ENCODE peak calls at places on chromosomes 5 and 9, in ten cellular contexts. V, U, A, R, E, J, P, L, K and C are unnamed samples.

GRCh38 chr9:33159760-33160127 is 7.4 kb downstream of the B4GALT1 start:
- DNase-seq in V (peak), U (peak), A (peak), R (peak), E (peak), J (peak), P (no peak), L (no peak), K (no peak), C (no peak)

GRCh38 chr5:33558489-33558888 is 117.7 kb downstream of the TARS1 start:
- DNase-seq in V (no peak), U (no peak), A (no peak), R (no peak), E (no peak), J (no peak), P (no peak), L (no peak), K (no peak), C (no peak)

GRCh38 chr9:135890896-135891631 is 16.3 kb downstream of the CAMSAP1 start:
- DNase-seq in V (no peak), U (no peak), A (no peak), R (no peak), E (peak), J (no peak), P (no peak), L (no peak), K (no peak), C (no peak)

GRCh38 chr5:156865427-156865826 is 15.3 kb downstream of the PPP1R2B start:
- DNase-seq in V (no peak), U (no peak), A (no peak), R (no peak), E (no peak), J (no peak), P (no peak), L (no peak), K (no peak), C (no peak)

GRCh38 chr5:143456952-143457547 is 53.6 kb upstream of the NR3C1 start:
- DNase-seq in V (no peak), U (peak), A (no peak), R (no peak), E (no peak), J (no peak), P (no peak), L (no peak), K (no peak), C (no peak)

GRCh38 chr5:79378510-79379186 is 135.3 kb downstream of the HOMER1 start:
- DNase-seq in V (no peak), U (no peak), A (no peak), R (no peak), E (no peak), J (no peak), P (no peak), L (no peak), K (no peak), C (no peak)

GRCh38 chr5:171701138-171701537 is 84.5 kb upstream of the SMIM23 start:
- DNase-seq in V (no peak), U (no peak), A (no peak), R (no peak), E (no peak), J (no peak), P (peak), L (no peak), K (no peak), C (no peak)

GRCh38 chr9:14080940-14081621 is 232.9 kb downstream of the NFIB start:
- DNase-seq in V (no peak), U (no peak), A (no peak), R (no peak), E (no peak), J (no peak), P (no peak), L (no peak), K (no peak), C (no peak)

GRCh38 chr5:147075187-147075586 is 159.6 kb upstream of the STK32A start:
- DNase-seq in V (no peak), U (no peak), A (no peak), R (no peak), E (no peak), J (no peak), P (no peak), L (no peak), K (no peak), C (no peak)

GRCh38 chr5:163790497-163790896 is 285.1 kb downstream of the MAT2B start:
- DNase-seq in V (no peak), U (no peak), A (no peak), R (no peak), E (no peak), J (no peak), P (no peak), L (no peak), K (no peak), C (no peak)

GRCh38 chr5:153476767-153477166 is 13.7 kb upstream of the GRIA1 start:
- DNase-seq in V (no peak), U (peak), A (no peak), R (no peak), E (no peak), J (no peak), P (no peak), L (peak), K (no peak), C (no peak)

GRCh38 chr9:136784249-136784996 is 6.7 kb upstream of the TMEM141 start:
- DNase-seq in V (peak), U (peak), A (no peak), R (no peak), E (no peak), J (peak), P (no peak), L (no peak), K (peak), C (no peak)

GRCh38 chr9:130297371-130297770 is 31.8 kb downstream of the HMCN2 start:
- DNase-seq in V (no peak), U (no peak), A (no peak), R (no peak), E (no peak), J (no peak), P (no peak), L (no peak), K (no peak), C (no peak)

GRCh38 chr9:124011460-124012301 is at the start of gene LHX2:
- DNase-seq in V (peak), U (peak), A (no peak), R (peak), E (peak), J (peak), P (no peak), L (no peak), K (peak), C (no peak)

GRCh38 chr9:135346438-135347050 is 133.0 kb upstream of the PPP1R26 start:
- DNase-seq in V (no peak), U (no peak), A (no peak), R (no peak), E (no peak), J (no peak), P (no peak), L (no peak), K (no peak), C (no peak)

GRCh38 chr5:165227515-165227914 is 1722.1 kb downstream of the MAT2B start:
- DNase-seq in V (no peak), U (no peak), A (no peak), R (no peak), E (peak), J (no peak), P (no peak), L (no peak), K (no peak), C (no peak)

GRCh38 chr5:92070786-92071185 is 687.7 kb upstream of the ARRDC3 start:
- DNase-seq in V (no peak), U (no peak), A (no peak), R (no peak), E (no peak), J (no peak), P (no peak), L (no peak), K (no peak), C (no peak)

GRCh38 chr5:62606878-62607277 is 28.3 kb downstream of the LRRC70 start:
- DNase-seq in V (no peak), U (no peak), A (no peak), R (no peak), E (no peak), J (no peak), P (no peak), L (no peak), K (no peak), C (no peak)

GRCh38 chr5:123937230-123937629 is 425.3 kb downstream of the CSNK1G3 start:
- DNase-seq in V (peak), U (peak), A (peak), R (no peak), E (no peak), J (peak), P (no peak), L (no peak), K (peak), C (peak)

GRCh38 chr5:5353681-5354080 is 68.8 kb upstream of the ICE1 start:
- DNase-seq in V (no peak), U (no peak), A (no peak), R (no peak), E (no peak), J (no peak), P (no peak), L (no peak), K (no peak), C (no peak)

GRCh38 chr9:88593537-88594185 is 58.7 kb downstream of the NXNL2 start:
- DNase-seq in V (peak), U (peak), A (peak), R (peak), E (peak), J (peak), P (no peak), L (no peak), K (peak), C (no peak)

GRCh38 chr9:38024036-38024681 is 44.9 kb downstream of the SHB start:
- DNase-seq in V (no peak), U (peak), A (peak), R (peak), E (no peak), J (no peak), P (no peak), L (no peak), K (no peak), C (peak)

GRCh38 chr9:83062653-83063527 is at the start of gene RASEF:
- DNase-seq in V (no peak), U (no peak), A (peak), R (peak), E (peak), J (peak), P (no peak), L (peak), K (no peak), C (no peak)

DNA sequence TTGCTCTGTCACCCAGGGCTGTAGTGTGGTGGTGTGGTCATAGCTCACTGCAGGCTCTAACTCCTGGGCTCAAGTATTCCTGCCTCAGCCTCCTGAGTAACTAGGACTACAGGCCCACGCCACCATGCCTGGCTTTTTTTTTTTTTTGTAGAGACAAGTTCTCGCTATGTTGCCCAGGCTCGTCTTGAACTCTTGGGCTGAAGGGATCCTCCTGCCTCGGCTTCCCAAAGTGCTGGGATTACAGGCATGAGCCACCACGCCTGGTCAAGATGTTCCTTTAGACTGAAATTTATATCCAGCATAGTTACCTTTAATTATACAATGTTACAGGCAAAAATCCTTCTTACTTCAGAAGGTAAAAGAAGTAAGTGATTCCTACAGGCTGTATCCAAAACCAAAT is 1.6 kb upstream of the DNAJC21 start:
- DNase-seq in V (no peak), U (no peak), A (no peak), R (no peak), E (no peak), J (no peak), P (no peak), L (no peak), K (no peak), C (no peak)
- TF ChIP-seq POLR2AphosphoS5 in V (no peak), U (no peak), A (no peak), R (no peak), E (no peak), J (no peak), P (no peak), L (no peak), K (peak), C (no peak)

DNA sequence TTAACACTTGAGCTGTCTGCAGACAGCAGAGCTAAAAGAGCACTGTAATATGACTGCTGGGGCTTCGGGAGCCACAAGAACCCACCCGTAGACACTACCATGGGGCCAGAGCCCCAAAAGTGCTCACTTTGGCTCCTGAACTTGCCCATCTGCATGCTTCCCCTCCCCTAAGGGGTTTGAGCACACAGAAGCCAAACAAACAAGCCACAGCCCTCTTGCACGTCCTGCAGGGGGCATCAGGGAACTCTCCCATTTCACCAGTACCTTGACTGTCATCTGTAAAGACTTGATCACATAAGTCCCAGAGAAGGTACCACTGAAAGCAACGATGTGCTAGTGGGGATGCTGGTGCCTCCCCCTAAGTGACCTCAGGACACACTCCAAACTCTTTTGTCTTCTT is 681.8 kb downstream of the SEMA5A start:
- DNase-seq in V (peak), U (peak), A (no peak), R (no peak), E (no peak), J (no peak), P (no peak), L (no peak), K (no peak), C (no peak)
- TF ChIP-seq CTCF in V (no peak), U (no peak), A (no peak), R (no peak), E (no peak), J (peak), P (no peak), L (no peak), K (no peak), C (no peak)

GRCh38 chr9:127444283-127444920 is 6.8 kb downstream of the RPL12 start:
- DNase-seq in V (no peak), U (no peak), A (no peak), R (no peak), E (no peak), J (no peak), P (no peak), L (no peak), K (no peak), C (no peak)
- TF ChIP-seq POLR2AphosphoS5 in V (no peak), U (no peak), A (no peak), R (no peak), E (no peak), J (no peak), P (no peak), L (no peak), K (no peak), C (no peak)

DNA sequence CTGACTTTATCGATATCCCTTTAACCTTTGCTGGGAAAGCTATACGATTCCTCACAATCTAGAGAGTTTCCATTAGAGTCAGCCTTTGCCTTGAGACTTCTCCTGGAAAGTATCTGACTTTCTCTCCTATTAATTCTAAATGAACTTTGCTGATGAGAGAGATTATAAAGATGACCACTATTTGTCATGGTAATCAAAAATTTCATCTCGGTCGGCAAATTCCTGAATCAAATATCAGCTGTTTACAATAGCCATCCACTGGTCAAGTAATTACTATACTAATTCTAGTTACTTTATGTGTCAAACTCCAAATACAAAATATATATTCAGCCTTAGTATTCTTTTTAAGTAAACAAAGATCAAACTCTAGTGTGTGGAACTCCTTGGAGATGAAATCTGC is 164.4 kb upstream of the ITGA1 start:
- DNase-seq in V (no peak), U (no peak), A (no peak), R (no peak), E (no peak), J (no peak), P (no peak), L (no peak), K (no peak), C (no peak)
- TF ChIP-seq CTCF in V (no peak), U (no peak), A (no peak), R (no peak), E (no peak), J (no peak), P (no peak), L (no peak), K (no peak), C (no peak)

GRCh38 chr5:10630126-10630525 is 66.3 kb downstream of the ANKRD33B start:
- DNase-seq in V (no peak), U (no peak), A (no peak), R (no peak), E (no peak), J (no peak), P (no peak), L (no peak), K (no peak), C (peak)

GRCh38 chr5:10632110-10632903 is 68.4 kb downstream of the ANKRD33B start:
- DNase-seq in V (peak), U (no peak), A (no peak), R (peak), E (no peak), J (no peak), P (no peak), L (no peak), K (no peak), C (peak)

GRCh38 chr5:10633271-10634049 is 69.6 kb downstream of the ANKRD33B start:
- DNase-seq in V (peak), U (peak), A (no peak), R (no peak), E (no peak), J (no peak), P (peak), L (no peak), K (no peak), C (no peak)

GRCh38 chr5:10629661-10630060 is 65.8 kb downstream of the ANKRD33B start:
- DNase-seq in V (no peak), U (no peak), A (no peak), R (no peak), E (no peak), J (no peak), P (no peak), L (no peak), K (no peak), C (no peak)

GRCh38 chr5:10631597-10631996 is 67.7 kb downstream of the ANKRD33B start:
- DNase-seq in V (no peak), U (no peak), A (no peak), R (no peak), E (no peak), J (no peak), P (no peak), L (no peak), K (no peak), C (peak)
- TF ChIP-seq POLR2AphosphoS5 in V (no peak), U (no peak), A (no peak), R (no peak), E (no peak), J (no peak), P (no peak), L (no peak), K (no peak), C (no peak)

DNA sequence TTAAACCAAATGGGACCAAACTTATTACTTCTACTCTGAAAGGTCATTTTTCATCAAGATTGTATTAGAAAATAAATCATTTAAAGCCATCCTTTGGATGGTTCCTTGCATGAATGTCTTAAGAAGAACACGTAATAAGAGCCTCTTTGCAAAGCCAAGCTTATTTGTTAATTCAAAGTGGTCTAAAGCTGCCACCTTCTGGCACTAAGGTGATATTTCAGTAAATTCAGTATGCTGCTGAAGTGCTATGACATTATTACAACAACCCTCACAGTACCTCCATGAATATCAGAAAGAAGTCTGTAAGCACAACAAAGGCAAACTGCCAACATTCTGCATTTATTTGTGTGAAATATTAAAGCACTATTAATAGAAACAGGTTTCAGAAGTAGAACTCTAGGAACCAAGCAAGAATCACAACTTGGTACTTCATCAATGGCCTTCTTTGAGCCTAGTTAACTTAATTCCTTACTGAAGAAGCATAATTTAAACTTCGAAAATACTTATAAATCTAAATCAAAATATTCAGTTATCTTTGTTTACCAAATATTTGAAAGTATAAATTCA is 53.1 kb upstream of the TYRP1 start:
- DNase-seq in V (no peak), U (peak), A (no peak), R (no peak), E (no peak), J (peak), P (no peak), L (no peak), K (no peak), C (no peak)
- TF ChIP-seq CTCF in V (no peak), U (no peak), A (no peak), R (no peak), E (no peak), J (peak), P (no peak), L (peak), K (no peak), C (no peak)

GRCh38 chr9:113012492-113012891 is 500 bp upstream of the ZNF883 start:
- DNase-seq in V (no peak), U (no peak), A (no peak), R (no peak), E (no peak), J (peak), P (no peak), L (no peak), K (peak), C (no peak)

DNA sequence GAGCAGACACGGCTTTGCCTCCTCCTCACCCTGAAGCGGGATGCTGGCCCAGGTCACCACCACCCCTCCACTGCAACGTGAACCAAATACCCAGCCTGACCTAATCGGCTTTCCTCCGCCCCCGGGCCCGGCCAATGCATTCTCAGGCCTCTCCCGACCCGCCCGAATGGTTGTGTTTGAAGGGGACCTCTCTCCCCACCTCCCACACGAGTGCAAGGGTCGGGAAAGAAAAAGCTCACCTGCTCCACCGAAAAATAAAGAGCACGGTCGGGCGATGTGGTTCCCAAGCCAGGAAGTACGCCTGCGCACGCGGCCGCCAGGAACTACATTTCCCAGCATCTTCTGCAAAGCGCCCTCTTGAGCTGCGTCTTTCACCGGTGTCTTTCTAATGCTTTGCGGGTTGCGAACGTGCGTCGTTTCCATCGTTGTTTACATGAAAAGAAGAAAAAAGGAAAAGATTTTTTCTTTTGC is at the start of gene ZNF883:
- DNase-seq in V (peak), U (peak), A (no peak), R (peak), E (peak), J (peak), P (no peak), L (no peak), K (peak), C (peak)
- TF ChIP-seq POLR2AphosphoS5 in V (no peak), U (no peak), A (no peak), R (no peak), E (no peak), J (no peak), P (no peak), L (peak), K (no peak), C (no peak)

GRCh38 chr5:54844905-54845566 is 140.4 kb downstream of the ESM1 start:
- DNase-seq in V (no peak), U (peak), A (no peak), R (no peak), E (no peak), J (peak), P (no peak), L (no peak), K (peak), C (no peak)
- TF ChIP-seq CTCF in V (no peak), U (peak), A (peak), R (peak), E (no peak), J (peak), P (no peak), L (peak), K (peak), C (peak)